ENCODE peak calls at places on chromosomes 6 and 20, in six cellular contexts. One of them, this sample, is unnamed.

GRCh38 chr6:114249522-114249921 is 93.3 kb downstream of the HS3ST5 start:
- DNase-seq in HEK293T: no peak
- DNase-seq in stimulated activated CD4-positive, alpha-beta T cell treated with anti-CD3 and anti-CD28 coated beads, Interleukin-4, amount 100 ng/mL, for 48 hours: no peak
- DNase-seq in K562: no peak
- DNase-seq in lower lobe of right lung: no peak
- DNase-seq in HTR-8/SVneo: no peak
- DNase-seq in this sample: no peak

GRCh38 chr6:161418458-161418945 is 144.6 kb upstream of the AGPAT4 start:
- DNase-seq in HEK293T: peak; percentile 67
- DNase-seq in stimulated activated CD4-positive, alpha-beta T cell treated with anti-CD3 and anti-CD28 coated beads, Interleukin-4, amount 100 ng/mL, for 48 hours: peak; percentile 10
- DNase-seq in K562: peak; percentile 62
- DNase-seq in lower lobe of right lung: no peak
- DNase-seq in HTR-8/SVneo: no peak
- DNase-seq in this sample: peak; percentile 14

GRCh38 chr6:127855542-127856159 is 45.2 kb downstream of the THEMIS start:
- DNase-seq in HEK293T: peak; percentile 13
- DNase-seq in stimulated activated CD4-positive, alpha-beta T cell treated with anti-CD3 and anti-CD28 coated beads, Interleukin-4, amount 100 ng/mL, for 48 hours: no peak
- DNase-seq in K562: no peak
- DNase-seq in lower lobe of right lung: no peak
- DNase-seq in HTR-8/SVneo: peak; percentile 3
- DNase-seq in this sample: no peak

GRCh38 chr20:51487525-51488279 is 54.8 kb downstream of the NFATC2 start:
- DNase-seq in HEK293T: peak; percentile 21
- DNase-seq in stimulated activated CD4-positive, alpha-beta T cell treated with anti-CD3 and anti-CD28 coated beads, Interleukin-4, amount 100 ng/mL, for 48 hours: no peak
- DNase-seq in K562: no peak
- DNase-seq in lower lobe of right lung: no peak
- DNase-seq in HTR-8/SVneo: peak; percentile 98
- DNase-seq in this sample: no peak

GRCh38 chr20:56443654-56444540 is 24.5 kb upstream of the RTF2 start:
- DNase-seq in HEK293T: no peak
- DNase-seq in stimulated activated CD4-positive, alpha-beta T cell treated with anti-CD3 and anti-CD28 coated beads, Interleukin-4, amount 100 ng/mL, for 48 hours: no peak
- DNase-seq in K562: no peak
- DNase-seq in lower lobe of right lung: no peak
- DNase-seq in HTR-8/SVneo: peak; percentile 69
- DNase-seq in this sample: no peak

GRCh38 chr6:109493865-109494264 is 10.8 kb upstream of the ZBTB24 start:
- DNase-seq in HEK293T: no peak
- DNase-seq in stimulated activated CD4-positive, alpha-beta T cell treated with anti-CD3 and anti-CD28 coated beads, Interleukin-4, amount 100 ng/mL, for 48 hours: no peak
- DNase-seq in K562: no peak
- DNase-seq in lower lobe of right lung: no peak
- DNase-seq in HTR-8/SVneo: no peak
- DNase-seq in this sample: no peak

GRCh38 chr6:167898673-167899311 is 72.1 kb downstream of the AFDN start:
- DNase-seq in HEK293T: no peak
- DNase-seq in stimulated activated CD4-positive, alpha-beta T cell treated with anti-CD3 and anti-CD28 coated beads, Interleukin-4, amount 100 ng/mL, for 48 hours: no peak
- DNase-seq in K562: no peak
- DNase-seq in lower lobe of right lung: no peak
- DNase-seq in HTR-8/SVneo: peak; percentile 12
- DNase-seq in this sample: no peak

GRCh38 chr20:32431457-32431856 is 73.3 kb downstream of the ASXL1 start:
- DNase-seq in HEK293T: no peak
- DNase-seq in stimulated activated CD4-positive, alpha-beta T cell treated with anti-CD3 and anti-CD28 coated beads, Interleukin-4, amount 100 ng/mL, for 48 hours: no peak
- DNase-seq in K562: no peak
- DNase-seq in lower lobe of right lung: no peak
- DNase-seq in HTR-8/SVneo: no peak
- DNase-seq in this sample: no peak

GRCh38 chr20:33554914-33555420 is 65.1 kb downstream of the CBFA2T2 start:
- DNase-seq in HEK293T: peak; percentile 66
- DNase-seq in stimulated activated CD4-positive, alpha-beta T cell treated with anti-CD3 and anti-CD28 coated beads, Interleukin-4, amount 100 ng/mL, for 48 hours: no peak
- DNase-seq in K562: no peak
- DNase-seq in lower lobe of right lung: no peak
- DNase-seq in HTR-8/SVneo: peak; percentile 79
- DNase-seq in this sample: peak; percentile 24

GRCh38 chr20:5670874-5671273 is 79.3 kb upstream of the SHLD1 start:
- DNase-seq in HEK293T: no peak
- DNase-seq in stimulated activated CD4-positive, alpha-beta T cell treated with anti-CD3 and anti-CD28 coated beads, Interleukin-4, amount 100 ng/mL, for 48 hours: no peak
- DNase-seq in K562: no peak
- DNase-seq in lower lobe of right lung: no peak
- DNase-seq in HTR-8/SVneo: no peak
- DNase-seq in this sample: no peak

GRCh38 chr20:23136893-23137745 is 51.0 kb upstream of the CD93 start:
- DNase-seq in HEK293T: no peak
- DNase-seq in stimulated activated CD4-positive, alpha-beta T cell treated with anti-CD3 and anti-CD28 coated beads, Interleukin-4, amount 100 ng/mL, for 48 hours: no peak
- DNase-seq in K562: peak; percentile 75
- DNase-seq in lower lobe of right lung: peak; percentile 48
- DNase-seq in HTR-8/SVneo: peak; percentile 40
- DNase-seq in this sample: no peak

GRCh38 chr6:160991411-160992322 is at the start of gene MAP3K4:
- DNase-seq in HEK293T: peak; percentile 81
- DNase-seq in stimulated activated CD4-positive, alpha-beta T cell treated with anti-CD3 and anti-CD28 coated beads, Interleukin-4, amount 100 ng/mL, for 48 hours: peak; percentile 78
- DNase-seq in K562: peak; percentile 92
- DNase-seq in lower lobe of right lung: peak; percentile 86
- DNase-seq in HTR-8/SVneo: peak; percentile 54
- DNase-seq in this sample: peak; percentile 46

GRCh38 chr6:30810813-30811329 is 66.5 kb upstream of the IER3 start:
- DNase-seq in HEK293T: no peak
- DNase-seq in stimulated activated CD4-positive, alpha-beta T cell treated with anti-CD3 and anti-CD28 coated beads, Interleukin-4, amount 100 ng/mL, for 48 hours: peak; percentile 68
- DNase-seq in K562: no peak
- DNase-seq in lower lobe of right lung: no peak
- DNase-seq in HTR-8/SVneo: no peak
- DNase-seq in this sample: no peak

GRCh38 chr6:72130327-72130726 is 244.0 kb downstream of the RIMS1 start:
- DNase-seq in HEK293T: no peak
- DNase-seq in stimulated activated CD4-positive, alpha-beta T cell treated with anti-CD3 and anti-CD28 coated beads, Interleukin-4, amount 100 ng/mL, for 48 hours: no peak
- DNase-seq in K562: no peak
- DNase-seq in lower lobe of right lung: no peak
- DNase-seq in HTR-8/SVneo: no peak
- DNase-seq in this sample: no peak

GRCh38 chr6:70312165-70312564 is 9.3 kb upstream of the COL9A1 start:
- DNase-seq in HEK293T: no peak
- DNase-seq in stimulated activated CD4-positive, alpha-beta T cell treated with anti-CD3 and anti-CD28 coated beads, Interleukin-4, amount 100 ng/mL, for 48 hours: no peak
- DNase-seq in K562: no peak
- DNase-seq in lower lobe of right lung: no peak
- DNase-seq in HTR-8/SVneo: no peak
- DNase-seq in this sample: no peak

GRCh38 chr6:26158581-26159416 is 71.6 kb downstream of the HFE start:
- DNase-seq in HEK293T: peak; percentile 16
- DNase-seq in stimulated activated CD4-positive, alpha-beta T cell treated with anti-CD3 and anti-CD28 coated beads, Interleukin-4, amount 100 ng/mL, for 48 hours: peak; percentile 41
- DNase-seq in K562: no peak
- DNase-seq in lower lobe of right lung: peak; percentile 87
- DNase-seq in HTR-8/SVneo: no peak
- DNase-seq in this sample: no peak

GRCh38 chr6:31922942-31923341 is 4.6 kb upstream of the C2 start:
- DNase-seq in HEK293T: no peak
- DNase-seq in stimulated activated CD4-positive, alpha-beta T cell treated with anti-CD3 and anti-CD28 coated beads, Interleukin-4, amount 100 ng/mL, for 48 hours: no peak
- DNase-seq in K562: no peak
- DNase-seq in lower lobe of right lung: no peak
- DNase-seq in HTR-8/SVneo: no peak
- DNase-seq in this sample: no peak

GRCh38 chr6:27650620-27651370 is 177.9 kb upstream of the ZNF184 start:
- DNase-seq in HEK293T: peak; percentile 70
- DNase-seq in stimulated activated CD4-positive, alpha-beta T cell treated with anti-CD3 and anti-CD28 coated beads, Interleukin-4, amount 100 ng/mL, for 48 hours: peak; percentile 65
- DNase-seq in K562: peak; percentile 76
- DNase-seq in lower lobe of right lung: no peak
- DNase-seq in HTR-8/SVneo: no peak
- DNase-seq in this sample: peak; percentile 59

GRCh38 chr6:132813173-132813856 is 1.1 kb upstream of the RPS12 start:
- DNase-seq in HEK293T: no peak
- DNase-seq in stimulated activated CD4-positive, alpha-beta T cell treated with anti-CD3 and anti-CD28 coated beads, Interleukin-4, amount 100 ng/mL, for 48 hours: no peak
- DNase-seq in K562: peak; percentile 37
- DNase-seq in lower lobe of right lung: peak; percentile 70
- DNase-seq in HTR-8/SVneo: no peak
- DNase-seq in this sample: no peak